ENCODE peak calls at places on chromosomes 11 and 22, in ten cellular contexts. One of them, this sample, is unnamed.

GRCh38 chr11:122165972-122166371 is 50.0 kb upstream of the BLID start:
- DNase-seq in left ventricle myocardium inferior: no peak
- DNase-seq in NCI-H2029: no peak
- DNase-seq in activated CD4-positive, alpha-beta T cell treated with anti-CD3 and anti-CD28 coated beads for 4 hours: no peak
- DNase-seq in naive thymus-derived CD4-positive, alpha-beta T cell: no peak
- DNase-seq in WERI-Rb-1: no peak
- DNase-seq in PC-3: no peak
- DNase-seq in stimulated activated CD4-positive, alpha-beta T cell treated with anti-CD3 and anti-CD28 coated beads, Interleukin-2, amount 100 ng/mL, for 48 hours: no peak
- DNase-seq in LHCN-M2: no peak
- DNase-seq in SHP77 treated with DMSO at 0.1 percent for 48 hours: no peak
- DNase-seq in this sample: no peak

GRCh38 chr22:30310881-30311771 is 15.6 kb downstream of the TBC1D10A start:
- DNase-seq in left ventricle myocardium inferior: peak
- DNase-seq in NCI-H2029: peak
- DNase-seq in activated CD4-positive, alpha-beta T cell treated with anti-CD3 and anti-CD28 coated beads for 4 hours: no peak
- DNase-seq in naive thymus-derived CD4-positive, alpha-beta T cell: no peak
- DNase-seq in WERI-Rb-1: no peak
- DNase-seq in PC-3: peak
- DNase-seq in stimulated activated CD4-positive, alpha-beta T cell treated with anti-CD3 and anti-CD28 coated beads, Interleukin-2, amount 100 ng/mL, for 48 hours: no peak
- DNase-seq in LHCN-M2: no peak
- DNase-seq in SHP77 treated with DMSO at 0.1 percent for 48 hours: no peak
- DNase-seq in this sample: no peak

GRCh38 chr22:36201630-36202312 is at the start of gene APOL4:
- DNase-seq in left ventricle myocardium inferior: peak
- DNase-seq in NCI-H2029: no peak
- DNase-seq in activated CD4-positive, alpha-beta T cell treated with anti-CD3 and anti-CD28 coated beads for 4 hours: no peak
- DNase-seq in naive thymus-derived CD4-positive, alpha-beta T cell: no peak
- DNase-seq in WERI-Rb-1: no peak
- DNase-seq in PC-3: no peak
- DNase-seq in stimulated activated CD4-positive, alpha-beta T cell treated with anti-CD3 and anti-CD28 coated beads, Interleukin-2, amount 100 ng/mL, for 48 hours: no peak
- DNase-seq in LHCN-M2: no peak
- DNase-seq in SHP77 treated with DMSO at 0.1 percent for 48 hours: peak
- DNase-seq in this sample: peak

GRCh38 chr11:72036687-72037086 is 38.0 kb downstream of the IL18BP start:
- DNase-seq in left ventricle myocardium inferior: no peak
- DNase-seq in NCI-H2029: no peak
- DNase-seq in activated CD4-positive, alpha-beta T cell treated with anti-CD3 and anti-CD28 coated beads for 4 hours: no peak
- DNase-seq in naive thymus-derived CD4-positive, alpha-beta T cell: no peak
- DNase-seq in WERI-Rb-1: no peak
- DNase-seq in PC-3: no peak
- DNase-seq in stimulated activated CD4-positive, alpha-beta T cell treated with anti-CD3 and anti-CD28 coated beads, Interleukin-2, amount 100 ng/mL, for 48 hours: no peak
- DNase-seq in LHCN-M2: no peak
- DNase-seq in SHP77 treated with DMSO at 0.1 percent for 48 hours: no peak
- DNase-seq in this sample: peak

GRCh38 chr11:32438883-32439487 is 3.6 kb upstream of the WT1 start:
- DNase-seq in left ventricle myocardium inferior: no peak
- DNase-seq in NCI-H2029: no peak
- DNase-seq in activated CD4-positive, alpha-beta T cell treated with anti-CD3 and anti-CD28 coated beads for 4 hours: no peak
- DNase-seq in naive thymus-derived CD4-positive, alpha-beta T cell: no peak
- DNase-seq in WERI-Rb-1: no peak
- DNase-seq in PC-3: no peak
- DNase-seq in stimulated activated CD4-positive, alpha-beta T cell treated with anti-CD3 and anti-CD28 coated beads, Interleukin-2, amount 100 ng/mL, for 48 hours: no peak
- DNase-seq in LHCN-M2: peak
- DNase-seq in SHP77 treated with DMSO at 0.1 percent for 48 hours: no peak
- DNase-seq in this sample: no peak

GRCh38 chr11:83571301-83571700 is 285.1 kb upstream of the CCDC90B start:
- DNase-seq in left ventricle myocardium inferior: no peak
- DNase-seq in NCI-H2029: no peak
- DNase-seq in activated CD4-positive, alpha-beta T cell treated with anti-CD3 and anti-CD28 coated beads for 4 hours: no peak
- DNase-seq in naive thymus-derived CD4-positive, alpha-beta T cell: no peak
- DNase-seq in WERI-Rb-1: no peak
- DNase-seq in PC-3: no peak
- DNase-seq in stimulated activated CD4-positive, alpha-beta T cell treated with anti-CD3 and anti-CD28 coated beads, Interleukin-2, amount 100 ng/mL, for 48 hours: no peak
- DNase-seq in LHCN-M2: no peak
- DNase-seq in SHP77 treated with DMSO at 0.1 percent for 48 hours: no peak
- DNase-seq in this sample: no peak

GRCh38 chr11:112588252-112588668 is 327.6 kb upstream of the PLET1 start:
- DNase-seq in left ventricle myocardium inferior: peak
- DNase-seq in NCI-H2029: peak
- DNase-seq in activated CD4-positive, alpha-beta T cell treated with anti-CD3 and anti-CD28 coated beads for 4 hours: peak
- DNase-seq in naive thymus-derived CD4-positive, alpha-beta T cell: peak
- DNase-seq in WERI-Rb-1: peak
- DNase-seq in PC-3: peak
- DNase-seq in stimulated activated CD4-positive, alpha-beta T cell treated with anti-CD3 and anti-CD28 coated beads, Interleukin-2, amount 100 ng/mL, for 48 hours: peak
- DNase-seq in LHCN-M2: peak
- DNase-seq in SHP77 treated with DMSO at 0.1 percent for 48 hours: peak
- DNase-seq in this sample: peak

GRCh38 chr11:33767624-33768023 is 6.7 kb downstream of the FBXO3 start:
- DNase-seq in left ventricle myocardium inferior: no peak
- DNase-seq in NCI-H2029: no peak
- DNase-seq in activated CD4-positive, alpha-beta T cell treated with anti-CD3 and anti-CD28 coated beads for 4 hours: no peak
- DNase-seq in naive thymus-derived CD4-positive, alpha-beta T cell: no peak
- DNase-seq in WERI-Rb-1: no peak
- DNase-seq in PC-3: no peak
- DNase-seq in stimulated activated CD4-positive, alpha-beta T cell treated with anti-CD3 and anti-CD28 coated beads, Interleukin-2, amount 100 ng/mL, for 48 hours: no peak
- DNase-seq in LHCN-M2: no peak
- DNase-seq in SHP77 treated with DMSO at 0.1 percent for 48 hours: no peak
- DNase-seq in this sample: no peak

GRCh38 chr11:12769834-12770345 is 95.7 kb downstream of the TEAD1 start:
- DNase-seq in left ventricle myocardium inferior: no peak
- DNase-seq in NCI-H2029: no peak
- DNase-seq in activated CD4-positive, alpha-beta T cell treated with anti-CD3 and anti-CD28 coated beads for 4 hours: no peak
- DNase-seq in naive thymus-derived CD4-positive, alpha-beta T cell: no peak
- DNase-seq in WERI-Rb-1: no peak
- DNase-seq in PC-3: peak
- DNase-seq in stimulated activated CD4-positive, alpha-beta T cell treated with anti-CD3 and anti-CD28 coated beads, Interleukin-2, amount 100 ng/mL, for 48 hours: no peak
- DNase-seq in LHCN-M2: peak
- DNase-seq in SHP77 treated with DMSO at 0.1 percent for 48 hours: no peak
- DNase-seq in this sample: no peak

This sample was measured in NCI-H2171 treated with DMSO at 0.1 percent for 48 hours.